ENCODE peak calls at places on chromosomes 6 and 20, in four cellular contexts. K, V, F and E are unnamed samples.

GRCh38 chr6:67886840-67887292 is 748.2 kb upstream of the ADGRB3 start:
- DNase-seq in K (no peak), V (no peak), F (no peak), E (no peak)

GRCh38 chr20:47318027-47318595 is 38.4 kb downstream of the ZMYND8 start:
- DNase-seq in K (peak), V (peak), F (peak), E (peak)

GRCh38 chr6:105894556-105894955 is 191.6 kb upstream of the PRDM1 start:
- DNase-seq in K (no peak), V (no peak), F (no peak), E (no peak)

GRCh38 chr6:75751443-75751842 is 2.4 kb downstream of the MYO6 start:
- DNase-seq in K (no peak), V (no peak), F (no peak), E (no peak)

GRCh38 chr6:151160869-151161268 is 78.9 kb upstream of the AKAP12 start:
- DNase-seq in K (peak), V (no peak), F (no peak), E (peak)

GRCh38 chr6:3471711-3472110 is 14.9 kb upstream of the SLC22A23 start:
- DNase-seq in K (no peak), V (no peak), F (no peak), E (no peak)

GRCh38 chr6:39213195-39213920 is 15.9 kb downstream of the KCNK5 start:
- DNase-seq in K (no peak), V (no peak), F (no peak), E (no peak)

GRCh38 chr6:112936079-112936472 is 588.9 kb downstream of the RFPL4B start:
- DNase-seq in K (no peak), V (no peak), F (no peak), E (no peak)

GRCh38 chr6:2977290-2977689 is 5.9 kb upstream of the SERPINB6 start:
- DNase-seq in K (no peak), V (no peak), F (no peak), E (no peak)

GRCh38 chr6:44805239-44805849 is 417.8 kb downstream of the CDC5L start:
- DNase-seq in K (no peak), V (no peak), F (no peak), E (no peak)

GRCh38 chr6:148524509-148524908 is 181.9 kb downstream of the SASH1 start:
- DNase-seq in K (no peak), V (no peak), F (no peak), E (no peak)

GRCh38 chr20:46646659-46647380 is 4.4 kb downstream of the SLC13A3 start:
- DNase-seq in K (no peak), V (no peak), F (no peak), E (no peak)

GRCh38 chr6:67467341-67467740 is 1167.7 kb upstream of the ADGRB3 start:
- DNase-seq in K (no peak), V (no peak), F (no peak), E (no peak)

GRCh38 chr6:138540468-138540867 is 41.2 kb upstream of the NHSL1 start:
- DNase-seq in K (no peak), V (no peak), F (no peak), E (no peak)

GRCh38 chr6:155177369-155177961 is 86.3 kb upstream of the CLDN20 start:
- DNase-seq in K (peak), V (peak), F (no peak), E (peak)

GRCh38 chr20:56810141-56810540 is 181.0 kb downstream of the TFAP2C start:
- DNase-seq in K (no peak), V (no peak), F (no peak), E (no peak)

GRCh38 chr6:5958948-5959347 is 47.8 kb downstream of the NRN1 start:
- DNase-seq in K (no peak), V (no peak), F (no peak), E (no peak)

GRCh38 chr20:64142546-64142945 is 21.7 kb upstream of the MYT1 start:
- DNase-seq in K (no peak), V (no peak), F (peak), E (no peak)

GRCh38 chr6:72787521-72788031 is 165.7 kb downstream of the KCNQ5 start:
- DNase-seq in K (peak), V (no peak), F (no peak), E (no peak)

GRCh38 chr6:54813901-54814300 is 32.7 kb upstream of the FAM83B start:
- DNase-seq in K (no peak), V (no peak), F (no peak), E (no peak)

GRCh38 chr6:136703331-136703846 is 88.9 kb downstream of the MAP3K5 start:
- DNase-seq in K (no peak), V (no peak), F (no peak), E (no peak)

GRCh38 chr20:62200491-62201172 is 17.8 kb downstream of the MTG2 start:
- DNase-seq in K (no peak), V (no peak), F (no peak), E (no peak)

GRCh38 chr20:52405417-52405816 is 213.8 kb upstream of the ZFP64 start:
- DNase-seq in K (no peak), V (no peak), F (no peak), E (no peak)

GRCh38 chr6:160750276-160750689 is 48.2 kb downstream of the PLG start:
- DNase-seq in K (peak), V (peak), F (peak), E (peak)

GRCh38 chr6:125232466-125232865 is 69.3 kb downstream of the HDDC2 start:
- DNase-seq in K (no peak), V (no peak), F (no peak), E (no peak)

GRCh38 chr6:33769248-33769821 is 19.6 kb downstream of the LEMD2 start:
- DNase-seq in K (no peak), V (no peak), F (no peak), E (no peak)

GRCh38 chr20:22339946-22340345 is 244.4 kb downstream of the FOXA2 start:
- DNase-seq in K (no peak), V (no peak), F (no peak), E (no peak)

GRCh38 chr6:149719531-149719930 is 1.6 kb upstream of the LATS1 start:
- DNase-seq in K (no peak), V (no peak), F (no peak), E (no peak)

GRCh38 chr6:149725785-149726184 is 7.9 kb upstream of the LATS1 start:
- DNase-seq in K (no peak), V (no peak), F (no peak), E (no peak)

GRCh38 chr6:149727793-149728498 is 10.0 kb upstream of the LATS1 start:
- DNase-seq in K (no peak), V (no peak), F (no peak), E (no peak)

GRCh38 chr6:149723262-149723661 is 5.4 kb upstream of the LATS1 start:
- DNase-seq in K (no peak), V (no peak), F (no peak), E (no peak)

DNA sequence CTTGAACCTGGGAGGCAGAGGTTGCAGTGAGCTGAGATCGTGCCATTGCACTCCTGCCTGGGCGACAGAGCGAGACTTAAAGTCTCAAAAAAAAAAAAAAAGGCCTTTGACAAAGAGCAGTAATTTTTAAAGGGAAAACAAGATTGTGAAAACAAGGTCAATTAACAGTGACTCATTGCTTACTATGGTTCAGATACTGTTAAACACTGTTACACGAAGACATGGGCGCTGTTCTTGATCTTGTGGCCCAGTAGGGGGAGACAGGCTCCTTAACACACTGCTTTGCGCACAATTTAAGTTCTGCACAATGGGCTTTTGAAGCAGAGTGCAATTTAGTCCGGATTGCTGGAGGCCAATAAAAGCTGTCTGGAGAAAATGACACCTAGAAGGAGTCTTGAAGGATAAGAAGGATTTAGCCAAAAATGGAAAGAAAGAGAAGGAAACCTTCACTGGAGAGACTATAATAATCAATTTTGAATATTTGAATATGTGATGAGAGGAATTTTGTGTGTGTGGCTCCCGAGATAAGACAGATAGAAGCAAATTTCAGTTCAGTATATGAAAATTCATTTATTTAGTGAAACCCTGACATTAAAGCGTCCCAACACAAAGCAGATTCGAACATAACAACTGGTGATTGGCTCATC is 6.0 kb upstream of the LATS1 start:
- DNase-seq in K (peak), V (peak), F (no peak), E (peak)
- TF ChIP-seq RNF2 in K (no peak), V (no peak), F (no peak), E (no peak)

GRCh38 chr6:15263780-15264374 is 18.0 kb downstream of the JARID2 start:
- DNase-seq in K (no peak), V (no peak), F (no peak), E (no peak)

GRCh38 chr6:15266423-15266996 is 20.6 kb downstream of the JARID2 start:
- DNase-seq in K (no peak), V (peak), F (no peak), E (peak)

GRCh38 chr6:15264412-15264811 is 18.5 kb downstream of the JARID2 start:
- DNase-seq in K (no peak), V (no peak), F (no peak), E (no peak)

GRCh38 chr6:15265787-15266186 is 19.9 kb downstream of the JARID2 start:
- DNase-seq in K (no peak), V (no peak), F (no peak), E (no peak)

DNA sequence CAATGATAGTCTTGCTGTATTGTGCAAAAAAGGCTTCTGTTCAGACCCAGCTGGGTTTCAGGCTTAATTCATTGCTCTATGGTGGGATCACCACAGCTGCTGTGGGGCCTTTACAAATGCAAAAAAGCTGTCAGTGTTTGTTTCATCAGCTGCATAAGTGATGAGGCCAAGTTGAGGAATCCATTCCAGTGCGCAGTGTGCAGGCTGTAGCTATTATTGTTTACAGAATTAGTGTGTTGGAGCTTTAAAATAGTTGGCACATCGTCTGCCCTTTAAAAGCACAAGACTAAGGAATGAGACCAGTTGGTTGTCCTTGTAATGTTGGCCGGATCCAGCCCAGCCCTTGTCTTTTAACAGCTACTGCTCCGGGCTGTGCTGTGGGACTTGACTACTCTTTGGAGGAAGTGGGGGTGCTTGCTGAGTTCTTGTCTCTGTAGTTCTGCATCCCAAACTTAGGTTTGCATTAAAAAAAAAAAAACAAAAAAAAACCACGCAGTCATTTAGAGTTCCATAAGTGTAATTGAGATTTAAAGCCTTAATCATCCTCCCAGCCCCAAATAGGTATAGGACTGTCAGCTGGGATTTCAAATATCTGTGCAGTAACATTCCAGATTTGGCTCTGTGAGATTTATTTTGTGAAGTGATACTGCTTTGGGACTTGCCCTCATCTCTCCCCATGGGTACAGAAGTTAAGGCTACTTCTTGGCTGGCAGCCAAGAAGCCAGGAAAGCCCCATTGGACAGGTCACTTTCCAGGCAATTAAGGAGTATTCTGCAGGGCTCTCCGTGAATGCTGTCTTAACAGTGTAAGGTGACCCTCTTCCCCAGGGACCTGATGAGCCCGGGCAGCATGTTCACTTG is 19.3 kb downstream of the JARID2 start:
- DNase-seq in K (no peak), V (peak), F (no peak), E (no peak)
- TF ChIP-seq RNF2 in K (no peak), V (no peak), F (no peak), E (no peak)

DNA sequence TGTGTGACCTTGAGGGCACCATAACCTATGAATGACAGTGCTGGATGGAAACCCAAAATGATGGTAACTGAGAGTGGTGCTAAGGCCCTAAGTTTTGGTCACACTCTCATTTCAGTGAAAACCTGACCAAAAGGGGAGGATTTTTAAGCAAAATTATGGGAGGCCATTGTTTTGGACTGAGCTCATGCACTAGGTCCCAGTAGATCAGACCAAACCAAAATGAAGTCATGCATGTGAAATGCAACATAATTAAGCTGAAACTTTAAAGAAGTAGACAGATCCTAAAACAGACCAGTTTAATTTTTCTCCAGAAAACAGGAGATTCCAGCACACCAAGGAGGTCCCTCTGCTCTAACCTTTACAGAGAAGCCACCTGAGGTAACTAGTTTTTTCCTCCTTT is 24.0 kb upstream of the THBS2 start:
- DNase-seq in K (no peak), V (no peak), F (no peak), E (no peak)
- TF ChIP-seq RNF2 in K (no peak), V (no peak), F (no peak), E (no peak)

GRCh38 chr6:110520188-110520956 is 44.0 kb upstream of the SLC22A16 start:
- DNase-seq in K (no peak), V (no peak), F (no peak), E (peak)
- TF ChIP-seq RNF2 in K (no peak), V (no peak), F (no peak), E (no peak)

GRCh38 chr20:37346526-37347346 is 796 bp downstream of the SRC start:
- DNase-seq in K (no peak), V (no peak), F (no peak), E (no peak)
- TF ChIP-seq RNF2 in K (no peak), V (no peak), F (no peak), E (no peak)

GRCh38 chr6:70685494-70686180 is 18.0 kb downstream of the SMAP1 start:
- DNase-seq in K (no peak), V (no peak), F (no peak), E (no peak)

GRCh38 chr6:70675822-70676221 is 8.1 kb downstream of the SMAP1 start:
- DNase-seq in K (no peak), V (no peak), F (no peak), E (no peak)

GRCh38 chr6:70684794-70685493 is 17.3 kb downstream of the SMAP1 start:
- DNase-seq in K (no peak), V (no peak), F (no peak), E (no peak)

GRCh38 chr6:70676821-70677220 is 9.1 kb downstream of the SMAP1 start:
- DNase-seq in K (no peak), V (no peak), F (no peak), E (no peak)

DNA sequence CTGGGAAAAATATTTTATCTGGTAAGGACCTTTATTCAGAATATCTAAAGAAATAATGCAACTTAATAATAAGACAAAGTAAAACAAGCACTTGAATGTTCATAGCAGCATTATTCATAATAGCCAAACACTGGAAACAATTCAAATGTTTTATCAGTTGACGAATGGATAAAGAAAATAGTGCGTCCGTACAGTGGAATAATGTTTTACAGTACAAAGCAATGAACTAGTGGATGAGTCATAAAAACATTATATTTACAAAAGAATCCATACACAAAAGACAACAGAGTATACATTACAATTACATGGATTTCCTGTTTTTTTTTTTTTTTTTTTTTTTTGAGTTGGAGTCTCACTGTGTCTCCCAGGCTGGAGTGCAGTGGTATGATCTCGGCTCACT is 12.7 kb downstream of the SMAP1 start:
- DNase-seq in K (no peak), V (no peak), F (no peak), E (no peak)
- TF ChIP-seq RNF2 in K (no peak), V (no peak), F (no peak), E (no peak)